ENCODE peak calls at places on chromosomes 7 and 10, in four cellular contexts. N, F, D and G are unnamed samples.

GRCh38 chr7:5476001-5476400 is 52.4 kb upstream of the TNRC18 start:
- DNase-seq in N (no peak), F (no peak), D (no peak), G (no peak)

GRCh38 chr10:70051878-70052277 is 768 bp upstream of the MACROH2A2 start:
- DNase-seq in N (no peak), F (no peak), D (no peak), G (no peak)

GRCh38 chr10:34024708-34025425 is 690.4 kb upstream of the NRP1 start:
- DNase-seq in N (peak), F (no peak), D (no peak), G (no peak)

GRCh38 chr7:87354749-87355148 is 9.3 kb downstream of the CROT start:
- DNase-seq in N (no peak), F (peak), D (no peak), G (no peak)

GRCh38 chr10:97718178-97718577 is 4.6 kb downstream of the MARVELD1 start:
- DNase-seq in N (no peak), F (peak), D (no peak), G (peak)

GRCh38 chr10:71684356-71685173 is 35.0 kb downstream of the C10orf105 start:
- DNase-seq in N (peak), F (peak), D (no peak), G (no peak)

GRCh38 chr10:48670978-48671913 is 13.4 kb upstream of the WDFY4 start:
- DNase-seq in N (peak), F (no peak), D (no peak), G (no peak)

GRCh38 chr10:11148131-11148530 is 130.5 kb downstream of the CELF2 start:
- DNase-seq in N (no peak), F (no peak), D (no peak), G (no peak)

GRCh38 chr7:46229409-46229808 is 308.3 kb upstream of the IGFBP3 start:
- DNase-seq in N (no peak), F (no peak), D (no peak), G (no peak)

GRCh38 chr10:121167534-121168243 is 316.5 kb downstream of the WDR11 start:
- DNase-seq in N (peak), F (no peak), D (no peak), G (no peak)

GRCh38 chr7:40300146-40300655 is 165.4 kb downstream of the SUGCT start:
- DNase-seq in N (no peak), F (no peak), D (no peak), G (no peak)
- TF ChIP-seq POLR2A in N (no peak), F (no peak), D (no peak), G (no peak)

DNA sequence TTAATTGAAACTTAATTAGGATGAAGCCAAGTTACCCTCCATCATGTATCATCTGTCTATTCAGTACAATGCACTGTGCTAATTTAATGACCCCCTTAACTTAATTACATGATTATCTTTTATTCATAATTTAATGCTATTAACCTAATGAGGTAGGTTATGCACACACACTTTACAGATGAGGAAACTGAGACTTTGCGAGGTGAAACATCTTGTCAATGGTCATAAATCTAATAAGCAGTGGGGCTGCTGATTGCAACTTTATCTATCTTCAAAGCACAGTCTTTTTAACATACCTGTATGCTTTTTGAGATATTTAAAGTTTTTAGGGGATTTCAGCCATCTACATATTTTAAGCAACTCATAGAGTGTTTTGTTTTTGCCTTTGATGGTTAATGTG is 547 bp downstream of the MACC1 start:
- DNase-seq in N (no peak), F (peak), D (no peak), G (no peak)
- H3K27ac ChIP-seq in N (peak), F (peak), D (no peak), G (no peak)

GRCh38 chr7:127650842-127651555 is 995 bp upstream of the SND1 start:
- DNase-seq in N (peak), F (no peak), D (no peak), G (no peak)

GRCh38 chr7:127652333-127653248 is 597 bp downstream of the SND1 start:
- DNase-seq in N (no peak), F (peak), D (no peak), G (no peak)

GRCh38 chr7:127648986-127649385 is 3.0 kb upstream of the SND1 start:
- DNase-seq in N (no peak), F (no peak), D (no peak), G (no peak)

GRCh38 chr7:127653396-127653795 is 1.4 kb downstream of the SND1 start:
- DNase-seq in N (no peak), F (no peak), D (no peak), G (no peak)

DNA sequence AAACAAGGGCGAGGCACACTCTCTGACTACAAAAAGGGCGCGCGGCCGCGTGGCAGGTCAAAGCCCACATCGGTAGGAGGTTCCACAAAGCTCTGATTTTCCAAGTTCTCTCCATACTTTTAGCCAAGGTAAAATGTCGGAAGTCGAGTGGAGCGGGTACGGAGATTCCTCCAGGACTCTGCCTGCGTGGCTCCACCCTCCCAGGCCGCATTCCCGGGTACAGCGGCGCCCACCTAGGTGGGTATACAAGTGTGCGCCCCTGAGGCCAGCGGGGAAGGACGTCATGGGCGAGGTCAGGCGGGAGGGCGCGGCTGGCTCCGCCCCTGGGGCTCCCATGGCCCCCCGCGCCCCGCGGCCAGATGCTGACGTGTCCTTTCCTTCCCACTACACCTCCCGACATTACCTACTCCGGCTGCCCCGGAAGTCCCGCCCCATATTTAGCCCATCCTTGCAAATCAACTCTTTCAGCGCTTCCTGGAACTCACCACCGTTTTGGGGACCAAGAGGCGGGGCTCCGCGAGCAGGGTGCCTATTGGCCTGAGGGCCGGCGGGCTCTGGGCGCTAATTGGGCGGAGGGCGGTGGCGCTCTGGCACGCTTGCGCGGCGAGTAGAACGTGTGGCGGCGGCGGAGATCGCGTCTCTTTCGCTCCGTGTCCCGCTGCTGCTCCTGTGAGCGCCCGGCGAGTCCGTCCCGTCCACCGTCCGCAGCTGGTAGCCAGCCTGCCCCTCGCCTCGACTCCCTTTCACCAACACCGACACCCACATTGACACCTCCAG is at the start of gene SND1:
- DNase-seq in N (peak), F (peak), D (peak), G (peak)
- TF ChIP-seq EP300 in N (no peak), F (no peak), D (no peak), G (peak)

DNA sequence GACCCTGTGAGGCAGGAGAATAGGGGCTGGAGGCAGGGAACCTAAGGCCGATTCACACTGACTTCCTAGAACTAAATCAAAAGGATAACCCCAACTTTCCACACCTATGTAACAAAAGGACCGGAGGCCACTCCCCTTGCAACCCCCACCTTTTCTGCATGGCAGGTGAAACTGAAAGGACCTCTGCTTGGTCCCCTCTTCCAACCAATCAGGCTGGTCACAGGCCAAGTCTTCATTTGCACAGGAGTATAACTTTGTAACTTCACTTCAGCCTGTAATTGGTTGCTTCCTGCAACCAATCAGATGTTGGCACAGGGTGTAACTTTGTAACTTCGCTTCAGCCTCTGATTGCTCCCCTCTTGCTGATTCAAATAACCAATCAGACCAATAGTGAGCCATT is 190.1 kb downstream of the FAM107B start:
- DNase-seq in N (no peak), F (no peak), D (no peak), G (no peak)
- TF ChIP-seq POLR2A in N (no peak), F (no peak), D (no peak), G (no peak)

GRCh38 chr10:6065845-6066244 is 3.7 kb upstream of the IL2RA start:
- DNase-seq in N (no peak), F (no peak), D (peak), G (no peak)

GRCh38 chr10:6067457-6067856 is 5.3 kb upstream of the IL2RA start:
- DNase-seq in N (no peak), F (no peak), D (no peak), G (no peak)

GRCh38 chr10:6064119-6064518 is 2.0 kb upstream of the IL2RA start:
- DNase-seq in N (no peak), F (no peak), D (no peak), G (no peak)

GRCh38 chr10:6068006-6068405 is 5.8 kb upstream of the IL2RA start:
- DNase-seq in N (no peak), F (no peak), D (no peak), G (no peak)

DNA sequence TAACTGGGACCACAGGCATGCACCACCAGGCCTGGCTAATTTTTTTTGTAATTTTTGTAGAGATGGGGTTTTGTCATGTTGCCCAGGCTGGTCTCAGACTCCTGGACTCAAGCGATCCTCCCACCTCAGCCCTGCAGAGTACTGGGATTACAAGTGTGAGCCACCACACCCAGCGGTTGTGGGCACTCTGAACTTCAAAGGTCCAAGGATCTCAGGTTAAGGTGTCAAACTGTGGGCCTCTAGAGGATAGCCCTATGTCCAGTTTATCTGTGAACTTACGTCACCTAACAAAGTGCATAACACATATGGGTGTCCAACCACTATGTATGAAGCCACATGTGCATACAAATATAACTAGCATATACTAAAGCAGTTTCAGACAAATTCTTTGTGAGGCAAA is 3.2 kb upstream of the IL2RA start:
- DNase-seq in N (no peak), F (no peak), D (peak), G (no peak)
- H3K27ac ChIP-seq in N (no peak), F (no peak), D (no peak), G (no peak)

GRCh38 chr7:104982308-104982755 is 31.7 kb upstream of the KMT2E start:
- DNase-seq in N (no peak), F (peak), D (no peak), G (peak)

GRCh38 chr7:104985259-104985617 is 28.8 kb upstream of the KMT2E start:
- DNase-seq in N (no peak), F (no peak), D (no peak), G (no peak)

GRCh38 chr7:104982773-104983619 is 31.0 kb upstream of the KMT2E start:
- DNase-seq in N (no peak), F (no peak), D (no peak), G (no peak)

GRCh38 chr7:104984591-104985258 is 29.3 kb upstream of the KMT2E start:
- DNase-seq in N (no peak), F (no peak), D (no peak), G (no peak)

GRCh38 chr7:104983620-104984539 is 30.1 kb upstream of the KMT2E start:
- DNase-seq in N (peak), F (peak), D (peak), G (peak)
- TF ChIP-seq EP300 in N (no peak), F (peak), D (no peak), G (peak)